ENCODE peak calls at places on chromosomes 12 and 14, in five cellular contexts. C, N, D, B and P are unnamed samples.

GRCh38 chr14:24331731-24332093 is 3.2 kb downstream of the ADCY4 start:
- DNase-seq in C (no peak), N (no peak), D (no peak), B (no peak), P (no peak)

GRCh38 chr12:47190905-47191304 is 111.1 kb upstream of the AMIGO2 start:
- DNase-seq in C (no peak), N (no peak), D (no peak), B (no peak), P (no peak)

GRCh38 chr12:15563683-15564082 is 225.5 kb downstream of the EPS8 start:
- DNase-seq in C (no peak), N (no peak), D (no peak), B (no peak), P (peak; percentile 18)

GRCh38 chr12:9651265-9651729 is 18.2 kb upstream of the CLEC2D start:
- DNase-seq in C (peak; percentile 21), N (no peak), D (no peak), B (no peak), P (no peak)

GRCh38 chr12:56256326-56256960 is 1.7 kb downstream of the ANKRD52 start:
- DNase-seq in C (no peak), N (no peak), D (no peak), B (no peak), P (no peak)

GRCh38 chr12:26434299-26434915 is 239.0 kb downstream of the SSPN start:
- DNase-seq in C (no peak), N (peak; percentile 57), D (peak; percentile 29), B (no peak), P (peak; percentile 43)

GRCh38 chr12:30902606-30903005 is 23.9 kb upstream of the TSPAN11 start:
- DNase-seq in C (no peak), N (no peak), D (no peak), B (no peak), P (no peak)

GRCh38 chr12:132445884-132446471 is 44.0 kb upstream of the FBRSL1 start:
- DNase-seq in C (no peak), N (peak; percentile 89), D (peak; percentile 33), B (peak; percentile 26), P (peak; percentile 21)

GRCh38 chr14:23120405-23121251 is 1.6 kb upstream of the CEBPE start:
- DNase-seq in C (peak; percentile 88), N (peak; percentile 92), D (peak; percentile 88), B (peak; percentile 93), P (peak; percentile 90)

GRCh38 chr14:21990116-21990515 is 316.5 kb upstream of the OR4E1 start:
- DNase-seq in C (no peak), N (no peak), D (no peak), B (no peak), P (no peak)

GRCh38 chr12:102503056-102503681 is 22.8 kb upstream of the IGF1 start:
- DNase-seq in C (no peak), N (no peak), D (no peak), B (no peak), P (no peak)

GRCh38 chr12:94718114-94718513 is 67.8 kb upstream of the TMCC3 start:
- DNase-seq in C (no peak), N (no peak), D (no peak), B (no peak), P (no peak)

DNA sequence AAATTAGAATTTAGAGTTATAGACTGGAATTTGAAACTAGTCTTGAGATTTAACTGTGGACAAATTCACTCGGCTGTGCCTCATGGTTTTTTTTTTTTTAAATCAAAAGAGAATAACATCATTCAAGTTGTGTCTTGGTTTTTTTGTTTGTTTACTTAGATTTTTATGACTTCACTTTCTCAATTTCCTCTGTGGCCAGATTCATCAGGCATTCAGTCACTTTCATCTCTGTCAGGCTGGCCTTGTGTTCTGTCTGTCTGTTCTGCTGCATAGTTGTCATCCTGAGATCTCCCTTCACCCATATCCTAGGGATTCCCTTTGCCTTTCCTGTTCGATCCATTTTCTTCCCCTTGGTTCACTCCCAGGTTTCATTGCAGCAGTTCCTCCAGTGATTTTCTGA is 10.0 kb downstream of the MARK3 start:
- DNase-seq in C (no peak), N (no peak), D (no peak), B (no peak), P (no peak)
- H3K4me1 ChIP-seq in C (peaks cover 19% of the 10 kb centered on the region), N (peaks cover 59% of the 10 kb centered on the region), D (peaks cover 72% of the 10 kb centered on the region), B (peaks cover 17% of the 10 kb centered on the region), P (peaks cover 58% of the 10 kb centered on the region)

GRCh38 chr14:64503184-64503433 is 529 bp downstream of the ZBTB25 start:
- DNase-seq in C (no peak), N (no peak), D (no peak), B (no peak), P (no peak)

GRCh38 chr14:64504897-64505771 is 564 bp downstream of the ZBTB1 start:
- DNase-seq in C (peak; percentile 93), N (peak; percentile 78), D (peak; percentile 92), B (peak; percentile 86), P (peak; percentile 91)

GRCh38 chr14:64503434-64504309 is at the start of gene ZBTB25:
- DNase-seq in C (peak; percentile 87), N (peak; percentile 80), D (peak; percentile 92), B (peak; percentile 89), P (peak; percentile 92)

GRCh38 chr14:64502476-64503183 is 1.0 kb downstream of the ZBTB25 start:
- DNase-seq in C (no peak), N (no peak), D (peak; percentile 41), B (no peak), P (no peak)

DNA sequence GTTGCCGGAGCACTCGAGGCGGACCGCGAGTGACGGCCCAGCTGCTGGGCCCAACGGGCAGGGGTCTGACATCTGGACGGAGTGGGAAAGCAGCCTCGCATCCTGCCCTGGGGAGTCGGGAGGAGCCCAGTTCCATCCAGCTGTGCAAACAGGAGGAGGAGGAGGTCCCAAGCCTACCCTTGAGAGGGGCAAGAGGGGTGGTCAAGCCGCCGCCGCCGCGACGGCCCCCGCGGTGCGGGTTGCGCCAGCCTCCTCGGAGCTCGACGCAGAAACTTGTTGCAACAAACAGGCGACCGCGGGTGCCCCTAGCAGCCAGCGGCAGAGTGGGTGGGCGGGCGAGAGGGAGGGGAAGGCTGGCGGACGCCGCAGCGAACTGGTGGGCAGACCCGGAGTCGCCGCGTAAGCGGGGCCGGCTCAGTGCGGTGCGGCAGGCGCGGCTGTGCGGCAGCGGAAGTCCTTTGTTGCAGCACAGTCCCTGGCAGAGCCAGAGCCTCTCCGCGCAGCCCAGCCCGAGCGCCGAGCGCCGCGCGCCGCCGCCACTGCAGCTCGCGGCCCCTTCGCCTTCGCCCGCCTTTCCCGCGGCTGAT is at the start of gene ZBTB1:
- DNase-seq in C (peak; percentile 85), N (peak; percentile 62), D (peak; percentile 86), B (peak; percentile 78), P (peak; percentile 86)
- TF ChIP-seq POLR2A in C (peak; percentile 66), N (peak; percentile 58), D (peak; percentile 42), B (peak; percentile 36), P (peak; percentile 96)

DNA sequence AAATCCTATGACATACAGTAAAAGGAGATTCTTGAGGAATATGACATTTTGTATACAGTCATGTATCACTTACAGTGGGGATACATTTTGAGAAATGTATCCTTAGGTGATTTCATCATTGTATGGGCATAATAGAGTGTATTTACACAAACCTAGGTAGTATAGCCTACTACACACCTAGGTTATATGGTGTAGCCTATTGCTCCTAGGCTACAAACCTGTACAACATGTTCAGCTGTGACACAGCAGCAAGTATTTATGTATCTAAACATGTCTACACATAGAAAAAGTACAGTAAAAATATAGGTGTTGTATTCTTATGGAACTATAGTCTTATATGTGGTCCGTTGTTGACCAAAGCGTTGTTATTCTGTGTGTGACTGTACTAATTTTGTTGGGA is 178.8 kb downstream of the FOXA1 start:
- DNase-seq in C (no peak), N (no peak), D (no peak), B (no peak), P (no peak)
- H3K4me3 ChIP-seq in C (no peak overlapping the region), N (no peak overlapping the region), D (no peak overlapping the region), B (no peak overlapping the region), P (no peak overlapping the region)

DNA sequence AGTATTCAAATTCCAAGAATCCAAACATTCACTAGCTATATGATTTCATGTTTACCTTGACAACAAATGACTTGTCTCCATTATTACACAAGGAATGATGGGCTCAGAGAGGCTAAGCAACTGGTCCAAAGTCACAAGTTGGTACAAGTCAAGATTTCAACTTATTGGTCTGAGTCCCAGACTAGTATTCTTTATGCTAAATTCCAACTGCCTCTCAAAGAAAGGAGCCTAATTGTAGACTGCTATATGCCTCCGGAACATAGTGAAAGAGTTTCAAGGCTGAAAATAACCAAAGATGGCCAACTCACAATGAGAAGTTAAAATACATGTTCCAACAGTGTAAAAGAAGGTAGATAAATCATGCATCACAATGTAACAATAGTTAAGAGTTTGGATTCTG is 7.5 kb downstream of the BTG1 start:
- DNase-seq in C (no peak), N (no peak), D (no peak), B (no peak), P (no peak)
- H3K4me1 ChIP-seq in C (peaks cover 19% of the 10 kb centered on the region), N (peaks cover 64% of the 10 kb centered on the region), D (peaks cover 40% of the 10 kb centered on the region), B (peaks cover 11% of the 10 kb centered on the region), P (peaks cover 69% of the 10 kb centered on the region)

DNA sequence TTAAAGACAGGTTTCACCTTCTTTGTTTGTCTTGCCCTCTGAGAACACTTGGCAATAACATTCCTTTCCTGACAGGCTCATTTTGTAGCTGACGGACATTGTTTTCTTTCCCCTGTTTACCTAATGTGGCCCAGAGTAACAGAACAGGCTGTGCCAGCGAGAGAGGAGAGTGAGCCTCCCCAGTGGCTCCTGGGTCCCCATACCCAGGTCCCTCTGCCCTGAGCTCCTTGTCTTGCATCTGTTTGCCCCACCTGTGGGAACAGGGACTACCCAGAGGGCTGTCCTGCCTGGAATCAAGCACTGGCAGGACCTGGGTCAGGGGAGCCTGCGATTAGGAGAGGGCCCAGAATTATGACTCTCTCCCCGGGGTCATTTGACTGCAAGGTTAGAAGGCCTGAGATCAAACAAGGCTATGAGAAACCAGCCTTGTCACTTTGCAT is 222.9 kb downstream of the ZFP36L1 start:
- DNase-seq in C (no peak), N (no peak), D (peak; percentile 86), B (no peak), P (no peak)
- TF ChIP-seq POLR2A in C (no peak), N (no peak), D (no peak), B (no peak), P (no peak)

GRCh38 chr14:74572829-74573360 is 39.1 kb downstream of the LTBP2 start:
- DNase-seq in C (no peak), N (no peak), D (peak; percentile 67), B (no peak), P (no peak)
- H3K4me3 ChIP-seq in C (no peak overlapping the region), N (peak overlapping the region; percentile 25), D (no peak overlapping the region), B (no peak overlapping the region), P (no peak overlapping the region)

GRCh38 chr14:74591394-74591793 is 20.6 kb downstream of the LTBP2 start:
- DNase-seq in C (no peak), N (no peak), D (peak; percentile 89), B (no peak), P (no peak)
- H3K4me1 ChIP-seq in C (peaks cover 46% of the 10 kb centered on the region), N (no peaks in the 10 kb centered on the region), D (peaks cover 92% of the 10 kb centered on the region), B (peaks cover 23% of the 10 kb centered on the region), P (peaks cover 11% of the 10 kb centered on the region)